ENCODE peak calls at places on chromosomes 3 and 15, in four cellular contexts. G is HepG2, R is K562, Q is WTC11. O is an unnamed sample.

GRCh38 chr3:27639271-27639670 is 82.9 kb downstream of the EOMES start:
- DNase-seq in G (no peak), R (no peak), Q (no peak), O (no peak)

GRCh38 chr3:183377307-183377959 is 51.0 kb downstream of the MCF2L2 start:
- DNase-seq in G (no peak), R (no peak), Q (no peak), O (no peak)

GRCh38 chr15:29097971-29098370 is 171.7 kb downstream of the NSMCE3 start:
- DNase-seq in G (no peak), R (no peak), Q (no peak), O (no peak)

GRCh38 chr15:95174880-95175279 is 943.5 kb downstream of the MCTP2 start:
- DNase-seq in G (no peak), R (no peak), Q (no peak), O (no peak)

GRCh38 chr3:120113128-120114116 is 19.2 kb upstream of the GSK3B start:
- DNase-seq in G (no peak), R (no peak), Q (no peak), O (no peak)

GRCh38 chr3:95438274-95438673 is 1375.4 kb downstream of the NSUN3 start:
- DNase-seq in G (no peak), R (no peak), Q (no peak), O (no peak)

GRCh38 chr3:131216801-131217200 is 164.8 kb upstream of the NUDT16 start:
- DNase-seq in G (peak; percentile 28), R (peak; percentile 6), Q (no peak), O (peak; percentile 53)

GRCh38 chr15:80778964-80779657 is at the start of gene CEMIP:
- DNase-seq in G (peak; percentile 71), R (peak; percentile 77), Q (peak; percentile 92), O (peak; percentile 90)

GRCh38 chr3:185631508-185632206 is 45.6 kb downstream of the SENP2 start:
- DNase-seq in G (no peak), R (no peak), Q (no peak), O (no peak)

GRCh38 chr3:60551455-60552209 is 699.6 kb downstream of the FHIT start:
- DNase-seq in G (no peak), R (no peak), Q (no peak), O (no peak)

GRCh38 chr3:194166682-194167479 is 30.9 kb downstream of the HES1 start:
- DNase-seq in G (no peak), R (peak; percentile 20), Q (no peak), O (no peak)

GRCh38 chr15:64568765-64569164 is 108.4 kb downstream of the ZNF609 start:
- DNase-seq in G (no peak), R (no peak), Q (no peak), O (no peak)

GRCh38 chr15:64574220-64574994 is 114.0 kb downstream of the ZNF609 start:
- DNase-seq in G (no peak), R (no peak), Q (no peak), O (no peak)

GRCh38 chr15:64566629-64567427 is 106.5 kb downstream of the ZNF609 start:
- DNase-seq in G (no peak), R (peak; percentile 30), Q (no peak), O (peak; percentile 6)

GRCh38 chr15:64572856-64573255 is 112.5 kb downstream of the ZNF609 start:
- DNase-seq in G (no peak), R (no peak), Q (no peak), O (no peak)

GRCh38 chr15:64571857-64572291 is 111.5 kb downstream of the ZNF609 start:
- DNase-seq in G (peak; percentile 52), R (no peak), Q (no peak), O (no peak)
- TF ChIP-seq ELF4 in G (no peak), R (no peak), Q (no peak), O (no peak)

DNA sequence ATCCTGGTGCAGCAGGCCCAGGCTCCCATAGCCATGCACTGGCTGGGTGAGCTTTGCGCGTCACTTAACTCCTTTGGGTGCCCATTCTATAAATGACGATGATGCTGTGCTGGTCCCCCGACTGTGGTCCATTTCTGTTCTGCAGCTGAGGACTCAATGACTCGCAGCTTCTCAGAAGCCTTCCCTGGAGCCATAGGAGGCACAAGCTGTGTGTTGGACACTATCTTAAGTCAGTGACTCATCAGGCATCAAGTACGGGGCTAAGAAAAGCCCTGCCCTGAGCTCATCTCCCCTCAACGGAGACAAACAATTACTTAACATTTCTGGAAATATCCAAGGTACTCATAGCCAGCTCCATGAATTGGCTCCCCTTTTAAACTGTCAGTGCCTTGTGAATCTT is 13.8 kb upstream of the MUSTN1 start:
- DNase-seq in G (no peak), R (no peak), Q (no peak), O (no peak)
- TF ChIP-seq ELF4 in G (no peak), R (no peak), Q (no peak), O (no peak)

DNA sequence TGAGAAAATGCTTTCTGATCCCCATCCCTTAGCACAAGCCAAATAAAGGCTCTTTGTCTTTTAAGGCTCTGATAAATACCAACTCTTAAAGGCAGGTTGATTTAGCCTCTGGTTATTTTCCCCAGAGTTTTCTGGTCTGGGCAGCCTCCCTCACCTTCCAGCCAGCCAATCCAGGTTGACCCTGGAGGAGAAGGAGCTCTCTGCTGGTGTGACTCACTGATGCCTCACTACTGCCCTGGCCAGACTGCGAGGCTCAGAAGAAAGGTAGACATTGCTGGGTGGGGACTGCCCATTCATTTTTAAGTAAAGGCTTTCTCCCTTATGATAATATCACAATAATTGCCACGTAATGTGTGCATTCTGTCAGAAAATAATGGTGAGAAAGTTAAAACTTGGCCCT is 37.1 kb downstream of the SLCO3A1 start:
- DNase-seq in G (no peak), R (no peak), Q (no peak), O (no peak)
- TF ChIP-seq ELF4 in G (no peak), R (no peak), Q (no peak), O (no peak)

GRCh38 chr15:75891895-75892294 is 11.8 kb upstream of the FBXO22 start:
- DNase-seq in G (peak; percentile 48), R (no peak), Q (no peak), O (no peak)

GRCh38 chr15:75884041-75884440 is 19.6 kb upstream of the FBXO22 start:
- DNase-seq in G (no peak), R (no peak), Q (no peak), O (no peak)

DNA sequence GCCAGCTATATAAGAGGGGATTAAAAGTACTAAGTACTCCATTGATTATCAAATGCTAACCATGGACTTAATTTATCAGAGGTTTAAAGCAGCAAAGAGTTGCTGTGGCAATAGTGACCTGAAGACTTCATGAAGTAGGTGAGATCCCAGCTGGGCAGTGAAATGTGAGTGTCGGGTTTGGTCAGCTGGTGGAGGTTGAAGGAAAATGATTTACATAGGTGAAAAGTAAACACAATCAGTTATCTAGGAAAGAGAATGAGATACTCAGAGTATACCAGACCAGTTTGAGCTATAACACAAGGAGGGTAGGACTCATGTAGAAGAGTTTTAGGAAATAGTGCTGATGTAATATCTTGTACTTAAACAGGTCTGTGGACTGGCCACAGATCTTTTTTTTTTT is 16.5 kb upstream of the FBXO22 start:
- DNase-seq in G (peak; percentile 20), R (no peak), Q (no peak), O (no peak)
- TF ChIP-seq ELF4 in G (no peak), R (no peak), Q (no peak), O (no peak)

DNA sequence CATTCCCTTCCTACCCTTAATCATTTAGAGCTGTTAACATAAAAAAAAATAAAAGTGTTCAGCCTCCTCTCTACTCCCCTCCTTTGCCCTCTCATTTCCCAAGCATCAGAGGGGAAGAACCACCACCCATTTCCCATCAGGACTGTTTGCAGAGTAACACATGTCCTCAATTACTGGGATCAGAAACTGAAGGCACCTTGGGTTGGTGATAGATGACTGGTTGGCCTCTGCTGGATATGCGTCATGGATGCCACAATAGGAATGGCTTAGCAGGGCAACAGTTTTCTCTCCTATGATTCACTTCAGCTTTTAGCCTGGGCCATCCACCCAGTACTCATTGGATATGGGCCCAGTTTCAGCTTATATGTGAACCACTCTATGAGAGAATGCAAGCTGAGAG is 54.2 kb downstream of the DUT start:
- DNase-seq in G (no peak), R (no peak), Q (no peak), O (no peak)
- TF ChIP-seq ELF4 in G (no peak), R (no peak), Q (no peak), O (no peak)

GRCh38 chr3:101964861-101965260 is 115.5 kb downstream of the NFKBIZ start:
- DNase-seq in G (no peak), R (no peak), Q (peak; percentile 15), O (no peak)
- TF ChIP-seq ELF4 in G (no peak), R (no peak), Q (no peak), O (no peak)

GRCh38 chr3:45848392-45848791 is 6.5 kb upstream of the LZTFL1 start:
- DNase-seq in G (no peak), R (no peak), Q (no peak), O (no peak)

DNA sequence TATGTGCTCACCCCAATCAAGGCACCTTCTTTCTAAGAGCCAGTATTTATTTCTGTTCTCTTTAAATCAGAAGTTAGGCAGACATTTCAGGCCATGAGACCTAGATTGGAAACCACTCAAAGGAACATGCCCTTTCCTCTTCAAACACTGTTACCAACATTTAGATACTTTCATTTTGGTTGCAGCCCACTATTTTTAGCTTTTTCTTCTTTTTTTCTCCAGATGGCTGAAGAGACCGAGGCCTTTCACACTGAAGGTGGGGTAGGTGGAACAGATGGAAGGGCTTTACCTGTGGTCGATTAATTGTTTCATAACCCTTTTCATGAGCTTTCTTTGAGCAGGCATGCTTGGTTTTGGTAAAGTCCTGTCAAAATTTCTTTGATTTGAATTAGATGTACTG is 10.9 kb upstream of the LZTFL1 start:
- DNase-seq in G (no peak), R (no peak), Q (no peak), O (no peak)
- TF ChIP-seq ELF4 in G (no peak), R (no peak), Q (no peak), O (no peak)

GRCh38 chr3:58824285-58824684 is 157.7 kb upstream of the FAM3D start:
- DNase-seq in G (peak; percentile 30), R (peak; percentile 20), Q (peak; percentile 77), O (peak; percentile 64)
- TF ChIP-seq ELF4 in G (no peak), R (no peak), Q (no peak), O (no peak)

O was measured in HEK293T.